ENCODE peak calls at places on chromosomes 2 and 18, in five cellular contexts. One of them, this sample, is unnamed. For H3K9me3, the result is how much of the 10 kb centered on the place peaks cover.

GRCh38 chr2:171210864-171211431 is 50.3 kb upstream of the TLK1 start:
- DNase-seq in stomach: no peak
- DNase-seq in CD8-positive, alpha-beta memory T cell: peak
- DNase-seq in fibroblast of lung: peak
- DNase-seq in lower lobe of right lung: no peak
- DNase-seq in this sample: peak

GRCh38 chr18:28952339-28952738 is 775.4 kb upstream of the CDH2 start:
- DNase-seq in CD8-positive, alpha-beta memory T cell: no peak
- DNase-seq in lower lobe of right lung: no peak
- DNase-seq in fibroblast of lung: no peak
- DNase-seq in stomach: no peak
- DNase-seq in this sample: no peak

GRCh38 chr2:42284019-42284418 is 77.0 kb downstream of the COX7A2L start:
- DNase-seq in CD8-positive, alpha-beta memory T cell: no peak
- DNase-seq in stomach: no peak
- DNase-seq in lower lobe of right lung: no peak
- DNase-seq in fibroblast of lung: no peak
- DNase-seq in this sample: no peak

GRCh38 chr2:147026664-147027278 is 818.1 kb upstream of the ACVR2A start:
- DNase-seq in CD8-positive, alpha-beta memory T cell: no peak
- DNase-seq in fibroblast of lung: peak
- DNase-seq in lower lobe of right lung: no peak
- DNase-seq in stomach: no peak
- DNase-seq in this sample: no peak

GRCh38 chr2:221896505-221897151 is 324.5 kb upstream of the EPHA4 start:
- DNase-seq in stomach: no peak
- DNase-seq in CD8-positive, alpha-beta memory T cell: no peak
- DNase-seq in fibroblast of lung: peak
- DNase-seq in lower lobe of right lung: no peak
- DNase-seq in this sample: no peak

GRCh38 chr2:173427887-173428683 is 73.4 kb downstream of the CDCA7 start:
- DNase-seq in lower lobe of right lung: no peak
- DNase-seq in fibroblast of lung: peak
- DNase-seq in CD8-positive, alpha-beta memory T cell: no peak
- DNase-seq in stomach: peak
- DNase-seq in this sample: no peak

GRCh38 chr2:627926-628560 is 49.2 kb downstream of the TMEM18 start:
- DNase-seq in stomach: no peak
- DNase-seq in lower lobe of right lung: no peak
- DNase-seq in fibroblast of lung: no peak
- DNase-seq in CD8-positive, alpha-beta memory T cell: no peak
- DNase-seq in this sample: no peak

GRCh38 chr2:198499539-198499938 is 695.1 kb downstream of the PLCL1 start:
- DNase-seq in CD8-positive, alpha-beta memory T cell: no peak
- DNase-seq in stomach: no peak
- DNase-seq in lower lobe of right lung: no peak
- DNase-seq in fibroblast of lung: peak
- DNase-seq in this sample: no peak

GRCh38 chr18:10490401-10491289 is 35.2 kb upstream of the NAPG start:
- DNase-seq in lower lobe of right lung: no peak
- DNase-seq in fibroblast of lung: no peak
- DNase-seq in CD8-positive, alpha-beta memory T cell: peak
- DNase-seq in stomach: no peak
- DNase-seq in this sample: peak

GRCh38 chr2:37414470-37414949 is 70.1 kb downstream of the QPCT start:
- DNase-seq in lower lobe of right lung: no peak
- DNase-seq in stomach: no peak
- DNase-seq in fibroblast of lung: peak
- DNase-seq in CD8-positive, alpha-beta memory T cell: peak
- DNase-seq in this sample: no peak

GRCh38 chr2:25371253-25372241 is 29.8 kb upstream of the DNMT3A start:
- DNase-seq in CD8-positive, alpha-beta memory T cell: no peak
- DNase-seq in lower lobe of right lung: no peak
- DNase-seq in stomach: peak
- DNase-seq in fibroblast of lung: no peak
- DNase-seq in this sample: no peak

GRCh38 chr2:185618630-185619029 is 120.0 kb upstream of the FSIP2 start:
- DNase-seq in CD8-positive, alpha-beta memory T cell: no peak
- DNase-seq in stomach: no peak
- DNase-seq in fibroblast of lung: peak
- DNase-seq in lower lobe of right lung: no peak
- DNase-seq in this sample: no peak

GRCh38 chr2:220143336-220143735 is 515.9 kb downstream of the SLC4A3 start:
- DNase-seq in CD8-positive, alpha-beta memory T cell: no peak
- DNase-seq in stomach: no peak
- DNase-seq in lower lobe of right lung: no peak
- DNase-seq in fibroblast of lung: peak
- DNase-seq in this sample: no peak

GRCh38 chr2:35873921-35874320 is 481.7 kb upstream of the CRIM1 start:
- DNase-seq in lower lobe of right lung: no peak
- DNase-seq in stomach: no peak
- DNase-seq in fibroblast of lung: no peak
- DNase-seq in CD8-positive, alpha-beta memory T cell: no peak
- DNase-seq in this sample: no peak

GRCh38 chr2:114543106-114543806 is 100.8 kb downstream of the DPP10 start:
- DNase-seq in CD8-positive, alpha-beta memory T cell: no peak
- DNase-seq in lower lobe of right lung: no peak
- DNase-seq in fibroblast of lung: peak
- DNase-seq in stomach: no peak
- DNase-seq in this sample: no peak

GRCh38 chr2:130827502-130828251 is 9.0 kb upstream of the ARHGEF4 start:
- DNase-seq in lower lobe of right lung: peak
- DNase-seq in fibroblast of lung: peak
- DNase-seq in CD8-positive, alpha-beta memory T cell: no peak
- DNase-seq in stomach: no peak
- DNase-seq in this sample: no peak

GRCh38 chr2:232239956-232240681 is 138.4 kb upstream of the ALPP start:
- DNase-seq in fibroblast of lung: peak
- DNase-seq in stomach: no peak
- DNase-seq in CD8-positive, alpha-beta memory T cell: no peak
- DNase-seq in lower lobe of right lung: no peak
- DNase-seq in this sample: no peak

GRCh38 chr2:222290691-222291484 is 7.9 kb downstream of the PAX3 start:
- DNase-seq in stomach: no peak
- DNase-seq in CD8-positive, alpha-beta memory T cell: no peak
- DNase-seq in lower lobe of right lung: no peak
- DNase-seq in fibroblast of lung: peak
- DNase-seq in this sample: no peak

GRCh38 chr2:236865052-236865451 is 220.6 kb upstream of the COPS8 start:
- DNase-seq in lower lobe of right lung: no peak
- DNase-seq in CD8-positive, alpha-beta memory T cell: no peak
- DNase-seq in fibroblast of lung: no peak
- DNase-seq in stomach: no peak
- DNase-seq in this sample: no peak

GRCh38 chr2:236657801-236658200 is 88.2 kb downstream of the ACKR3 start:
- DNase-seq in stomach: no peak
- DNase-seq in fibroblast of lung: peak
- DNase-seq in CD8-positive, alpha-beta memory T cell: no peak
- DNase-seq in lower lobe of right lung: no peak
- DNase-seq in this sample: no peak

GRCh38 chr2:37802106-37802791 is 122.8 kb upstream of the RMDN2 start:
- DNase-seq in CD8-positive, alpha-beta memory T cell: no peak
- DNase-seq in lower lobe of right lung: peak
- DNase-seq in stomach: no peak
- DNase-seq in fibroblast of lung: peak
- DNase-seq in this sample: no peak

GRCh38 chr2:9057939-9058761 is 54.7 kb upstream of the MBOAT2 start:
- DNase-seq in lower lobe of right lung: no peak
- DNase-seq in CD8-positive, alpha-beta memory T cell: no peak
- DNase-seq in stomach: no peak
- DNase-seq in fibroblast of lung: peak
- DNase-seq in this sample: no peak

GRCh38 chr18:49677762-49678398 is 116.0 kb downstream of the LIPG start:
- DNase-seq in CD8-positive, alpha-beta memory T cell: no peak
- DNase-seq in lower lobe of right lung: no peak
- DNase-seq in stomach: no peak
- DNase-seq in fibroblast of lung: no peak
- DNase-seq in this sample: no peak

GRCh38 chr18:51234117-51235010 is 36.9 kb upstream of the MEX3C start:
- DNase-seq in fibroblast of lung: no peak
- DNase-seq in lower lobe of right lung: no peak
- DNase-seq in CD8-positive, alpha-beta memory T cell: no peak
- DNase-seq in stomach: no peak
- DNase-seq in this sample: no peak

GRCh38 chr2:199692489-199692888 is 158.5 kb downstream of the FTCDNL1 start:
- DNase-seq in stomach: peak
- DNase-seq in fibroblast of lung: no peak
- DNase-seq in lower lobe of right lung: no peak
- DNase-seq in CD8-positive, alpha-beta memory T cell: no peak
- DNase-seq in this sample: no peak

GRCh38 chr2:228705331-228705730 is 523.8 kb upstream of the SPHKAP start:
- DNase-seq in CD8-positive, alpha-beta memory T cell: no peak
- DNase-seq in fibroblast of lung: no peak
- DNase-seq in stomach: no peak
- DNase-seq in lower lobe of right lung: no peak
- DNase-seq in this sample: no peak
- H3K27ac ChIP-seq in CD8-positive, alpha-beta memory T cell: no peak
- H3K27ac ChIP-seq in fibroblast of lung: no peak
- H3K27ac ChIP-seq in stomach: no peak
- H3K27ac ChIP-seq in lower lobe of right lung: no peak
- H3K27ac ChIP-seq in this sample: no peak

GRCh38 chr2:21535826-21536225 is 412.1 kb downstream of the TDRD15 start:
- DNase-seq in fibroblast of lung: no peak
- DNase-seq in stomach: no peak
- DNase-seq in lower lobe of right lung: no peak
- DNase-seq in CD8-positive, alpha-beta memory T cell: no peak
- DNase-seq in this sample: no peak
- H3K9me3 ChIP-seq in fibroblast of lung: under half
- H3K9me3 ChIP-seq in stomach: under half
- H3K9me3 ChIP-seq in lower lobe of right lung: under half
- H3K9me3 ChIP-seq in CD8-positive, alpha-beta memory T cell: under half
- H3K9me3 ChIP-seq in this sample: under half

DNA sequence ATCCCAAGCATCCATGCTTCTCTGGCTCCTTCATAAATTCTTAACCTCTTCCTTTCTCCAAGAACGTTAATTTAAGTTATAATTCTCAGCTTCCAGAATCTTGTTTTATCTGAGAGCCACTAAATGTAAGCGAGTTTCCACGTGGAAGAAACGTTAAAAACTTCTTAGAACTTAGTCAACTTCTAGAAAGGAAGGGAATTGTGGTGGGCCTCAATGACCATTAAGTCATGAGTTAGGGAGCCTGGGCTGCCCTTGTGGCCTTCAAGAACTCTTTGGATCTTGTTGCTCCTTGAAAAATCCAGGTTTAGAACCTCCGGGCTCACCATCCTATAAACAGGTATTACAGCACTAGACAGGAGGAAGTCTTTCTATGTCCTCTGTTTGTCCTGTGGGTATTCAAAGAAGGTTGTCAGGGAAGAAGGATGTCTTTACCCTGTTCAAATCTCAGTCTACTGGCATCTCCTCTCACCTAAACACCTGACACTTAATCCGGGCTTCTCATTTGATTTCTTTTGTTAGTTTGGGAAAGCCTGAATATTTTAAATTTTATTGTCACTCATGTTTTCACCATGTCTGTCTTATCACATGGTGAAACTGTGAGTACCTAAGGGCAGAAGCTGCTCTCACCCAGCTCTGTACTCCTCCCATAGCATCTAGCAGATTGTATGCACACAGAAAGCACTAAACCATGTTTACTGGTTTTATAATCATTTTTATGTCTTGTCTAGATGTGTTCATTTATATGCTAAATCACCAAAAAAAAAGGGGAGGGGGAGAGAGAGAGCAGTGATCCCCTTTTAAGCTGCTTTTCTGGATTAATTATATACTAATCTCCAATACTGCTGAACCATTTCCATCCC is 6.3 kb downstream of the RND3 start:
- DNase-seq in stomach: no peak
- DNase-seq in fibroblast of lung: no peak
- DNase-seq in CD8-positive, alpha-beta memory T cell: no peak
- DNase-seq in lower lobe of right lung: no peak
- DNase-seq in this sample: no peak
- H3K4me3 ChIP-seq in stomach: no peak
- H3K4me3 ChIP-seq in fibroblast of lung: no peak
- H3K4me3 ChIP-seq in CD8-positive, alpha-beta memory T cell: no peak
- H3K4me3 ChIP-seq in lower lobe of right lung: no peak
- H3K4me3 ChIP-seq in this sample: no peak

DNA sequence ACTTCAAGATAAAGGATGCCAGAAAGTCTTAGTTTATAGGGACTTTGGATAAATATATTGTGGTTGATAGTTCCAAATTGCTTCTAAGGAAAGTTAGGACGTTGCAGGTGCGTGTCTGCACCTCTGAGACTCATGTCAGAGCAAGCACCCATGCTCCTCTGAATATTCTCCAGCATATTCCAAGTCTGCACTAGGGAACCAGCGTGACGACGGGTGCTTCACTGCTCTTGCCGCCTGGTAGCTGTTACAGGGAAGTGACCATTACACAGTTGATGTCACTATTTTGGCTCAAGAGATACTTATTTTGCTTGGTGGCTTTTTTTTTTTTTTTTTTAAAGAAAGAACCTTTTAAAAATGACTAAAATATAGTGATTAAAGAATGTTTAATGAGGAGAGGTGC is 35.6 kb downstream of the GATA6 start:
- DNase-seq in CD8-positive, alpha-beta memory T cell: no peak
- DNase-seq in fibroblast of lung: no peak
- DNase-seq in lower lobe of right lung: no peak
- DNase-seq in stomach: no peak
- DNase-seq in this sample: no peak
- H3K27ac ChIP-seq in CD8-positive, alpha-beta memory T cell: no peak
- H3K27ac ChIP-seq in fibroblast of lung: no peak
- H3K27ac ChIP-seq in lower lobe of right lung: no peak
- H3K27ac ChIP-seq in stomach: no peak
- H3K27ac ChIP-seq in this sample: no peak

GRCh38 chr2:98432145-98432544 is 12.5 kb upstream of the INPP4A start:
- DNase-seq in stomach: no peak
- DNase-seq in lower lobe of right lung: no peak
- DNase-seq in fibroblast of lung: no peak
- DNase-seq in CD8-positive, alpha-beta memory T cell: no peak
- DNase-seq in this sample: no peak
- H3K9me3 ChIP-seq in stomach: under half
- H3K9me3 ChIP-seq in lower lobe of right lung: under half
- H3K9me3 ChIP-seq in fibroblast of lung: under half
- H3K9me3 ChIP-seq in CD8-positive, alpha-beta memory T cell: under half
- H3K9me3 ChIP-seq in this sample: under half

DNA sequence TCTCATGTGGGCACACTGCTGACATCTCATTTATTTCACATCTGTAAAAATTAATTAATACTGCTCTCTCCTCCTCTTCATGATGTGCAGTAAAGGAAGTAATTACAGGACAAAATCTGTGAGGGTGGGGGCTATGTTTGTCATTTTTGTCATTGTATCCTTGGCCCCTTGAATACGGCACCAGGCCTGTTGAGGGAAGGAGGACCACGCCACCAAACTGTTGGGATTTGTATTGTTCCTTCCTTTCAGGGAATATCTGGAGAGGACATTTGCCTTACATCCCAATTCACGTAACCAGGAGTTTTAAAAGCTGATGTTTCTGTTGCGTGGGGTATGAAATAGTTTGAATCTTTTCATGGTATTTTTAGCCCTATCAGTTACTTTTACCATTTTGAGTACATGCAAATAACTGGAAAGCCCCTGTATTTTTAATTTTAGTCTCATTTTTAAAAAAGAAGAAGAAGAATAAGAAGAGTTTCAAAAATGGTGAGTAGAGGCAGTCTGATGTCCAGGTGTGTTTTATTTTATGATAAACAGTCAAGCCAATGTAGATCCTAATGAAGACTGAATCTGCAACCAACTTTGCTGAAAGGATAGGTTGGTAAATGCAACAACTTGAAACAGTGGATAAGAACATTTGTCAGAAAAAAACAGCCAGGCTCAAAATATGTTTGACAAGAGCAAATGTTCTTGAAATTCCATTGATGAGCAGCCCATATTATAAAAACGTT is 54.3 kb downstream of the RASGRP3 start:
- DNase-seq in fibroblast of lung: no peak
- DNase-seq in stomach: no peak
- DNase-seq in lower lobe of right lung: no peak
- DNase-seq in CD8-positive, alpha-beta memory T cell: no peak
- DNase-seq in this sample: no peak
- H3K4me3 ChIP-seq in fibroblast of lung: no peak
- H3K4me3 ChIP-seq in stomach: no peak
- H3K4me3 ChIP-seq in lower lobe of right lung: no peak
- H3K4me3 ChIP-seq in CD8-positive, alpha-beta memory T cell: no peak
- H3K4me3 ChIP-seq in this sample: no peak